ENCODE peak calls at places on chromosomes 7 and 10, in five cellular contexts. M is activated CD8-positive, alpha-beta memory T cell treated with anti-CD3 and anti-CD28 coated beads for 48 hours; Y is cerebellum; C is EH; X is activated naive CD4-positive, alpha-beta T cell. N is an unnamed sample.

GRCh38 chr7:85000973-85001372 is 185.9 kb downstream of the SEMA3D start:
- DNase-seq in M (no peak), Y (no peak), C (no peak), X (no peak), N (no peak)

GRCh38 chr7:55185321-55185802 is 166.5 kb downstream of the EGFR start:
- DNase-seq in M (no peak), Y (no peak), C (peak), X (no peak), N (no peak)

GRCh38 chr7:135678612-135679575 is 16.6 kb downstream of the STMP1 start:
- DNase-seq in M (no peak), Y (no peak), C (peak), X (no peak), N (no peak)

GRCh38 chr10:90111671-90112070 is 410.3 kb downstream of the KIF20B start:
- DNase-seq in M (no peak), Y (no peak), C (no peak), X (no peak), N (no peak)

GRCh38 chr7:100693312-100694195 is 496 bp downstream of the GIGYF1 start:
- DNase-seq in M (no peak), Y (no peak), C (peak), X (no peak), N (no peak)

GRCh38 chr10:103854687-103855423 is 521 bp downstream of the SH3PXD2A start:
- DNase-seq in M (no peak), Y (peak), C (peak), X (no peak), N (no peak)

GRCh38 chr7:36303202-36304098 is 86.2 kb upstream of the ANLN start:
- DNase-seq in M (no peak), Y (peak), C (peak), X (no peak), N (no peak)

GRCh38 chr7:159212226-159212625 is 67.6 kb upstream of the VIPR2 start:
- DNase-seq in M (no peak), Y (no peak), C (no peak), X (no peak), N (no peak)

GRCh38 chr7:28272461-28272877 is 91.9 kb upstream of the JAZF1 start:
- DNase-seq in M (no peak), Y (peak), C (peak), X (no peak), N (peak)

GRCh38 chr7:100446040-100446439 is 9.7 kb upstream of the PPP1R35 start:
- DNase-seq in M (no peak), Y (no peak), C (peak), X (no peak), N (no peak)

GRCh38 chr7:104971290-104972071 is 42.5 kb upstream of the KMT2E start:
- DNase-seq in M (no peak), Y (no peak), C (peak), X (no peak), N (no peak)

GRCh38 chr7:91310829-91311460 is 46.7 kb downstream of the FZD1 start:
- DNase-seq in M (no peak), Y (no peak), C (peak), X (no peak), N (no peak)

GRCh38 chr7:23467281-23467680 is 3.0 kb downstream of the IGF2BP3 start:
- DNase-seq in M (no peak), Y (no peak), C (no peak), X (no peak), N (no peak)

GRCh38 chr10:120402358-120402757 is 54.7 kb upstream of the PLPP4 start:
- DNase-seq in M (no peak), Y (no peak), C (peak), X (no peak), N (no peak)